ENCODE peak calls at places on chromosomes 5 and 9, in nine cellular contexts. One of them, this sample, is unnamed.

GRCh38 chr5:164998142-164998541 is 1492.7 kb downstream of the MAT2B start:
- DNase-seq in neural crest cell: no peak
- DNase-seq in COR-L47: no peak
- DNase-seq in DMS79 treated with DMSO at 0.1 percent for 48 hours: no peak
- DNase-seq in effector CD4-positive, alpha-beta T cell: no peak
- DNase-seq in HFFc6: no peak
- DNase-seq in germinal center: no peak
- DNase-seq in activated T-cell treated with anti-CD3 and anti-CD28 coated beads for 1 hour: no peak
- DNase-seq in iris pigment epithelial cell: no peak
- DNase-seq in this sample: no peak

GRCh38 chr9:112037281-112038016 is 137.6 kb downstream of the SUSD1 start:
- DNase-seq in activated T-cell treated with anti-CD3 and anti-CD28 coated beads for 1 hour: peak
- DNase-seq in HFFc6: peak
- DNase-seq in neural crest cell: no peak
- DNase-seq in COR-L47: no peak
- DNase-seq in iris pigment epithelial cell: peak
- DNase-seq in effector CD4-positive, alpha-beta T cell: peak
- DNase-seq in DMS79 treated with DMSO at 0.1 percent for 48 hours: no peak
- DNase-seq in germinal center: peak
- DNase-seq in this sample: no peak

GRCh38 chr5:151474799-151475198 is 27.4 kb downstream of the SLC36A1 start:
- DNase-seq in effector CD4-positive, alpha-beta T cell: no peak
- DNase-seq in DMS79 treated with DMSO at 0.1 percent for 48 hours: no peak
- DNase-seq in HFFc6: no peak
- DNase-seq in germinal center: no peak
- DNase-seq in iris pigment epithelial cell: no peak
- DNase-seq in neural crest cell: no peak
- DNase-seq in COR-L47: no peak
- DNase-seq in activated T-cell treated with anti-CD3 and anti-CD28 coated beads for 1 hour: no peak
- DNase-seq in this sample: no peak

GRCh38 chr5:61637566-61637965 is 305.5 kb downstream of the ZSWIM6 start:
- DNase-seq in germinal center: no peak
- DNase-seq in COR-L47: no peak
- DNase-seq in neural crest cell: peak
- DNase-seq in HFFc6: no peak
- DNase-seq in iris pigment epithelial cell: no peak
- DNase-seq in effector CD4-positive, alpha-beta T cell: no peak
- DNase-seq in DMS79 treated with DMSO at 0.1 percent for 48 hours: no peak
- DNase-seq in activated T-cell treated with anti-CD3 and anti-CD28 coated beads for 1 hour: no peak
- DNase-seq in this sample: no peak

GRCh38 chr9:134065720-134066419 is 2.0 kb downstream of the BRD3 start:
- DNase-seq in COR-L47: no peak
- DNase-seq in activated T-cell treated with anti-CD3 and anti-CD28 coated beads for 1 hour: peak
- DNase-seq in neural crest cell: no peak
- DNase-seq in iris pigment epithelial cell: peak
- DNase-seq in DMS79 treated with DMSO at 0.1 percent for 48 hours: peak
- DNase-seq in HFFc6: peak
- DNase-seq in germinal center: peak
- DNase-seq in effector CD4-positive, alpha-beta T cell: peak
- DNase-seq in this sample: peak

GRCh38 chr9:97487880-97488279 is 13.6 kb upstream of the TMOD1 start:
- DNase-seq in HFFc6: no peak
- DNase-seq in iris pigment epithelial cell: no peak
- DNase-seq in effector CD4-positive, alpha-beta T cell: no peak
- DNase-seq in neural crest cell: no peak
- DNase-seq in germinal center: no peak
- DNase-seq in DMS79 treated with DMSO at 0.1 percent for 48 hours: no peak
- DNase-seq in activated T-cell treated with anti-CD3 and anti-CD28 coated beads for 1 hour: no peak
- DNase-seq in COR-L47: no peak
- DNase-seq in this sample: no peak

GRCh38 chr5:138472353-138472752 is 7.1 kb downstream of the EGR1 start:
- DNase-seq in germinal center: no peak
- DNase-seq in DMS79 treated with DMSO at 0.1 percent for 48 hours: no peak
- DNase-seq in activated T-cell treated with anti-CD3 and anti-CD28 coated beads for 1 hour: no peak
- DNase-seq in neural crest cell: no peak
- DNase-seq in HFFc6: peak
- DNase-seq in effector CD4-positive, alpha-beta T cell: no peak
- DNase-seq in COR-L47: no peak
- DNase-seq in iris pigment epithelial cell: no peak
- DNase-seq in this sample: no peak

GRCh38 chr9:16730162-16730561 is 140.3 kb downstream of the BNC2 start:
- DNase-seq in iris pigment epithelial cell: no peak
- DNase-seq in activated T-cell treated with anti-CD3 and anti-CD28 coated beads for 1 hour: no peak
- DNase-seq in germinal center: no peak
- DNase-seq in DMS79 treated with DMSO at 0.1 percent for 48 hours: no peak
- DNase-seq in COR-L47: no peak
- DNase-seq in effector CD4-positive, alpha-beta T cell: no peak
- DNase-seq in HFFc6: no peak
- DNase-seq in neural crest cell: no peak
- DNase-seq in this sample: no peak

GRCh38 chr9:124390812-124391658 is 24.2 kb downstream of the PSMB7 start:
- DNase-seq in neural crest cell: no peak
- DNase-seq in activated T-cell treated with anti-CD3 and anti-CD28 coated beads for 1 hour: no peak
- DNase-seq in germinal center: no peak
- DNase-seq in HFFc6: no peak
- DNase-seq in DMS79 treated with DMSO at 0.1 percent for 48 hours: peak
- DNase-seq in iris pigment epithelial cell: peak
- DNase-seq in effector CD4-positive, alpha-beta T cell: no peak
- DNase-seq in COR-L47: no peak
- DNase-seq in this sample: no peak

This sample was measured in NCI-H526 treated with DMSO at 0.1 percent for 48 hours.